ENCODE peak calls at places on chromosome 7, in seven cellular contexts. T is activated T-helper 1 cell treated with anti-CD3 and anti-CD28 coated beads, Interleukin-12 subunit alpha, Interleukin-12 subunit beta, Interleukin-2, Interleukin-4 antibody, amounts not matched to agents 30 ng/mL and 10 ng/mL and 1 ng/mL, durations not matched to agents 14 hours and 24 hours and 36 hours; S is Calu3; C is NCI-H510A treated with DMSO at 0.1 percent for 48 hours; X is anterior cingulate cortex; I is neural crest cell; H is fibroblast of the aortic adventitia. O is an unnamed sample.

GRCh38 chr7:105122619-105123018 is 108.6 kb downstream of the KMT2E start:
- DNase-seq in T (no peak), S (no peak), C (no peak), X (no peak), I (no peak), H (no peak), O (no peak)

GRCh38 chr7:141221007-141221612 is 147.2 kb downstream of the TMEM178B start:
- DNase-seq in T (no peak), S (no peak), C (no peak), X (no peak), I (no peak), H (no peak), O (no peak)

GRCh38 chr7:41691286-41691966 is 11.5 kb downstream of the INHBA start:
- DNase-seq in T (no peak), S (no peak), C (no peak), X (no peak), I (no peak), H (no peak), O (no peak)

GRCh38 chr7:107902381-107902780 is 11.4 kb downstream of the DLD start:
- DNase-seq in T (no peak), S (no peak), C (no peak), X (no peak), I (no peak), H (peak), O (no peak)

GRCh38 chr7:50720295-50720694 is 62.4 kb downstream of the GRB10 start:
- DNase-seq in T (no peak), S (no peak), C (no peak), X (no peak), I (no peak), H (no peak), O (no peak)

GRCh38 chr7:31493714-31494181 is 20.1 kb upstream of the ITPRID1 start:
- DNase-seq in T (no peak), S (peak), C (no peak), X (no peak), I (no peak), H (peak), O (no peak)

GRCh38 chr7:29989257-29989995 is at the start of gene SCRN1:
- DNase-seq in T (no peak), S (peak), C (peak), X (peak), I (peak), H (peak), O (peak)

GRCh38 chr7:137642467-137642866 is 204.3 kb downstream of the DGKI start:
- DNase-seq in T (no peak), S (no peak), C (no peak), X (no peak), I (no peak), H (no peak), O (no peak)

GRCh38 chr7:105487559-105488218 is 34.4 kb downstream of the PUS7 start:
- DNase-seq in T (no peak), S (peak), C (no peak), X (no peak), I (no peak), H (peak), O (no peak)

GRCh38 chr7:137001478-137001877 is 133.0 kb downstream of the CHRM2 start:
- DNase-seq in T (no peak), S (no peak), C (no peak), X (no peak), I (no peak), H (no peak), O (no peak)

GRCh38 chr7:28919510-28919909 is 38.6 kb downstream of the TRIL start:
- DNase-seq in T (no peak), S (no peak), C (no peak), X (no peak), I (no peak), H (no peak), O (no peak)

GRCh38 chr7:7257899-7258692 is 75.8 kb downstream of the C1GALT1 start:
- DNase-seq in T (no peak), S (no peak), C (peak), X (no peak), I (no peak), H (no peak), O (no peak)

GRCh38 chr7:111388912-111389311 is 173.4 kb downstream of the IMMP2L start:
- DNase-seq in T (no peak), S (no peak), C (no peak), X (no peak), I (no peak), H (peak), O (no peak)

GRCh38 chr7:132158166-132158565 is 418.1 kb downstream of the PLXNA4 start:
- DNase-seq in T (no peak), S (no peak), C (no peak), X (no peak), I (no peak), H (no peak), O (no peak)

GRCh38 chr7:33640732-33641131 is 264.6 kb upstream of the BMPER start:
- DNase-seq in T (no peak), S (no peak), C (no peak), X (no peak), I (no peak), H (peak), O (no peak)

GRCh38 chr7:19024261-19024660 is 93.2 kb downstream of the TWIST1 start:
- DNase-seq in T (no peak), S (no peak), C (no peak), X (no peak), I (no peak), H (peak), O (no peak)

GRCh38 chr7:123679614-123680013 is 23.9 kb downstream of the LMOD2 start:
- DNase-seq in T (no peak), S (no peak), C (no peak), X (no peak), I (no peak), H (no peak), O (no peak)

GRCh38 chr7:47893238-47893637 is 55.0 kb downstream of the PKD1L1 start:
- DNase-seq in T (no peak), S (peak), C (no peak), X (no peak), I (no peak), H (no peak), O (no peak)

GRCh38 chr7:106788637-106789036 is 76.4 kb upstream of the PIK3CG start:
- DNase-seq in T (no peak), S (no peak), C (no peak), X (no peak), I (no peak), H (no peak), O (peak)

GRCh38 chr7:13291010-13291409 is 603.6 kb downstream of the ARL4A start:
- DNase-seq in T (no peak), S (no peak), C (no peak), X (no peak), I (no peak), H (peak), O (no peak)

GRCh38 chr7:7427363-7427762 is 108.3 kb downstream of the COL28A1 start:
- DNase-seq in T (no peak), S (no peak), C (no peak), X (no peak), I (no peak), H (no peak), O (no peak)

GRCh38 chr7:85185355-85186082 is 1.3 kb downstream of the SEMA3D start:
- DNase-seq in T (no peak), S (peak), C (peak), X (peak), I (peak), H (peak), O (no peak)

GRCh38 chr7:155447603-155448002 is 10.3 kb upstream of the EN2 start:
- DNase-seq in T (no peak), S (no peak), C (no peak), X (no peak), I (no peak), H (no peak), O (no peak)

GRCh38 chr7:23655433-23655832 is 24.6 kb upstream of the FAM221A start:
- DNase-seq in T (no peak), S (no peak), C (no peak), X (no peak), I (no peak), H (no peak), O (no peak)